ENCODE peak calls at places on chromosomes 6 and 20, in eight cellular contexts. One of them, this sample, is unnamed.

GRCh38 chr6:10749734-10750133 is 2.1 kb downstream of the TMEM14B start:
- DNase-seq in fibroblast of pulmonary artery: no peak
- DNase-seq in posterior cingulate gyrus: no peak
- DNase-seq in activated CD8-positive, alpha-beta memory T cell treated with anti-CD3 and anti-CD28 coated beads for 1 hour: no peak
- DNase-seq in T-helper 22 cell: no peak
- DNase-seq in MCF 10A: no peak
- DNase-seq in COR-L47: no peak
- DNase-seq in LoVo: no peak
- DNase-seq in this sample: no peak

GRCh38 chr20:5474646-5475550 is 158.1 kb upstream of the PROKR2 start:
- DNase-seq in COR-L47: no peak
- DNase-seq in posterior cingulate gyrus: no peak
- DNase-seq in MCF 10A: no peak
- DNase-seq in fibroblast of pulmonary artery: no peak
- DNase-seq in LoVo: no peak
- DNase-seq in T-helper 22 cell: no peak
- DNase-seq in activated CD8-positive, alpha-beta memory T cell treated with anti-CD3 and anti-CD28 coated beads for 1 hour: no peak
- DNase-seq in this sample: no peak

GRCh38 chr6:136338486-136338885 is 48.8 kb upstream of the BCLAF1 start:
- DNase-seq in COR-L47: no peak
- DNase-seq in LoVo: no peak
- DNase-seq in MCF 10A: no peak
- DNase-seq in T-helper 22 cell: no peak
- DNase-seq in activated CD8-positive, alpha-beta memory T cell treated with anti-CD3 and anti-CD28 coated beads for 1 hour: no peak
- DNase-seq in posterior cingulate gyrus: no peak
- DNase-seq in fibroblast of pulmonary artery: no peak
- DNase-seq in this sample: no peak

GRCh38 chr6:104638841-104639290 is 220.9 kb downstream of the HACE1 start:
- DNase-seq in COR-L47: no peak
- DNase-seq in T-helper 22 cell: no peak
- DNase-seq in fibroblast of pulmonary artery: peak
- DNase-seq in LoVo: no peak
- DNase-seq in posterior cingulate gyrus: no peak
- DNase-seq in MCF 10A: peak
- DNase-seq in activated CD8-positive, alpha-beta memory T cell treated with anti-CD3 and anti-CD28 coated beads for 1 hour: no peak
- DNase-seq in this sample: no peak

GRCh38 chr6:25369450-25370086 is 90.4 kb downstream of the CARMIL1 start:
- DNase-seq in COR-L47: no peak
- DNase-seq in LoVo: peak
- DNase-seq in activated CD8-positive, alpha-beta memory T cell treated with anti-CD3 and anti-CD28 coated beads for 1 hour: no peak
- DNase-seq in T-helper 22 cell: no peak
- DNase-seq in fibroblast of pulmonary artery: peak
- DNase-seq in MCF 10A: peak
- DNase-seq in posterior cingulate gyrus: no peak
- DNase-seq in this sample: no peak

GRCh38 chr20:9699181-9699580 is 139.7 kb downstream of the PAK5 start:
- DNase-seq in LoVo: no peak
- DNase-seq in activated CD8-positive, alpha-beta memory T cell treated with anti-CD3 and anti-CD28 coated beads for 1 hour: no peak
- DNase-seq in COR-L47: no peak
- DNase-seq in T-helper 22 cell: no peak
- DNase-seq in MCF 10A: peak
- DNase-seq in fibroblast of pulmonary artery: no peak
- DNase-seq in posterior cingulate gyrus: no peak
- DNase-seq in this sample: no peak

GRCh38 chr20:18879262-18879661 is 65.7 kb downstream of the SCP2D1 start:
- DNase-seq in T-helper 22 cell: no peak
- DNase-seq in activated CD8-positive, alpha-beta memory T cell treated with anti-CD3 and anti-CD28 coated beads for 1 hour: no peak
- DNase-seq in fibroblast of pulmonary artery: no peak
- DNase-seq in MCF 10A: peak
- DNase-seq in posterior cingulate gyrus: no peak
- DNase-seq in LoVo: peak
- DNase-seq in COR-L47: peak
- DNase-seq in this sample: no peak

GRCh38 chr20:59518881-59519706 is 85.2 kb upstream of the PHACTR3 start:
- DNase-seq in fibroblast of pulmonary artery: peak
- DNase-seq in T-helper 22 cell: no peak
- DNase-seq in LoVo: peak
- DNase-seq in posterior cingulate gyrus: peak
- DNase-seq in COR-L47: peak
- DNase-seq in MCF 10A: peak
- DNase-seq in activated CD8-positive, alpha-beta memory T cell treated with anti-CD3 and anti-CD28 coated beads for 1 hour: no peak
- DNase-seq in this sample: no peak

GRCh38 chr6:126527016-126527606 is 187.2 kb downstream of the CENPW start:
- DNase-seq in COR-L47: no peak
- DNase-seq in activated CD8-positive, alpha-beta memory T cell treated with anti-CD3 and anti-CD28 coated beads for 1 hour: no peak
- DNase-seq in MCF 10A: no peak
- DNase-seq in LoVo: no peak
- DNase-seq in posterior cingulate gyrus: no peak
- DNase-seq in T-helper 22 cell: no peak
- DNase-seq in fibroblast of pulmonary artery: no peak
- DNase-seq in this sample: no peak

GRCh38 chr6:161080263-161080970 is 88.8 kb downstream of the MAP3K4 start:
- DNase-seq in T-helper 22 cell: no peak
- DNase-seq in posterior cingulate gyrus: no peak
- DNase-seq in MCF 10A: no peak
- DNase-seq in fibroblast of pulmonary artery: no peak
- DNase-seq in LoVo: no peak
- DNase-seq in COR-L47: no peak
- DNase-seq in activated CD8-positive, alpha-beta memory T cell treated with anti-CD3 and anti-CD28 coated beads for 1 hour: no peak
- DNase-seq in this sample: no peak

GRCh38 chr6:49849121-49849907 is 17.0 kb downstream of the CRISP1 start:
- DNase-seq in fibroblast of pulmonary artery: peak
- DNase-seq in MCF 10A: peak
- DNase-seq in activated CD8-positive, alpha-beta memory T cell treated with anti-CD3 and anti-CD28 coated beads for 1 hour: no peak
- DNase-seq in COR-L47: peak
- DNase-seq in T-helper 22 cell: no peak
- DNase-seq in LoVo: peak
- DNase-seq in posterior cingulate gyrus: no peak
- DNase-seq in this sample: no peak

GRCh38 chr6:124741341-124741740 is 220.9 kb upstream of the RNF217 start:
- DNase-seq in fibroblast of pulmonary artery: no peak
- DNase-seq in LoVo: no peak
- DNase-seq in activated CD8-positive, alpha-beta memory T cell treated with anti-CD3 and anti-CD28 coated beads for 1 hour: no peak
- DNase-seq in COR-L47: no peak
- DNase-seq in MCF 10A: no peak
- DNase-seq in posterior cingulate gyrus: no peak
- DNase-seq in T-helper 22 cell: no peak
- DNase-seq in this sample: no peak

GRCh38 chr6:2990179-2990931 is 9.3 kb upstream of the NQO2 start:
- DNase-seq in posterior cingulate gyrus: peak
- DNase-seq in MCF 10A: peak
- DNase-seq in activated CD8-positive, alpha-beta memory T cell treated with anti-CD3 and anti-CD28 coated beads for 1 hour: no peak
- DNase-seq in COR-L47: no peak
- DNase-seq in fibroblast of pulmonary artery: peak
- DNase-seq in T-helper 22 cell: no peak
- DNase-seq in LoVo: peak
- DNase-seq in this sample: no peak

GRCh38 chr6:35251949-35252348 is 7.6 kb upstream of the ZNF76 start:
- DNase-seq in MCF 10A: no peak
- DNase-seq in posterior cingulate gyrus: no peak
- DNase-seq in LoVo: no peak
- DNase-seq in fibroblast of pulmonary artery: no peak
- DNase-seq in activated CD8-positive, alpha-beta memory T cell treated with anti-CD3 and anti-CD28 coated beads for 1 hour: no peak
- DNase-seq in COR-L47: no peak
- DNase-seq in T-helper 22 cell: no peak
- DNase-seq in this sample: no peak

GRCh38 chr6:19691465-19692167 is 145.6 kb upstream of the ID4 start:
- DNase-seq in MCF 10A: no peak
- DNase-seq in posterior cingulate gyrus: peak
- DNase-seq in fibroblast of pulmonary artery: peak
- DNase-seq in LoVo: no peak
- DNase-seq in COR-L47: no peak
- DNase-seq in T-helper 22 cell: no peak
- DNase-seq in activated CD8-positive, alpha-beta memory T cell treated with anti-CD3 and anti-CD28 coated beads for 1 hour: no peak
- DNase-seq in this sample: no peak

GRCh38 chr6:73867411-73867810 is 171.4 kb downstream of the CD109 start:
- DNase-seq in COR-L47: no peak
- DNase-seq in T-helper 22 cell: no peak
- DNase-seq in MCF 10A: no peak
- DNase-seq in posterior cingulate gyrus: no peak
- DNase-seq in activated CD8-positive, alpha-beta memory T cell treated with anti-CD3 and anti-CD28 coated beads for 1 hour: no peak
- DNase-seq in LoVo: no peak
- DNase-seq in fibroblast of pulmonary artery: no peak
- DNase-seq in this sample: no peak

GRCh38 chr20:11451793-11452291 is 465.9 kb upstream of the BTBD3 start:
- DNase-seq in fibroblast of pulmonary artery: peak
- DNase-seq in T-helper 22 cell: no peak
- DNase-seq in activated CD8-positive, alpha-beta memory T cell treated with anti-CD3 and anti-CD28 coated beads for 1 hour: no peak
- DNase-seq in posterior cingulate gyrus: no peak
- DNase-seq in COR-L47: no peak
- DNase-seq in MCF 10A: no peak
- DNase-seq in LoVo: no peak
- DNase-seq in this sample: no peak

GRCh38 chr6:106568518-106568917 is 60.8 kb downstream of the RTN4IP1 start:
- DNase-seq in fibroblast of pulmonary artery: no peak
- DNase-seq in posterior cingulate gyrus: no peak
- DNase-seq in T-helper 22 cell: no peak
- DNase-seq in COR-L47: no peak
- DNase-seq in MCF 10A: no peak
- DNase-seq in activated CD8-positive, alpha-beta memory T cell treated with anti-CD3 and anti-CD28 coated beads for 1 hour: no peak
- DNase-seq in LoVo: no peak
- DNase-seq in this sample: no peak

GRCh38 chr6:22082278-22082677 is 214.6 kb downstream of the PRL start:
- DNase-seq in fibroblast of pulmonary artery: peak
- DNase-seq in posterior cingulate gyrus: no peak
- DNase-seq in LoVo: no peak
- DNase-seq in MCF 10A: no peak
- DNase-seq in COR-L47: no peak
- DNase-seq in activated CD8-positive, alpha-beta memory T cell treated with anti-CD3 and anti-CD28 coated beads for 1 hour: no peak
- DNase-seq in T-helper 22 cell: no peak
- DNase-seq in this sample: no peak

GRCh38 chr6:21634582-21634981 is 41.0 kb downstream of the SOX4 start:
- DNase-seq in activated CD8-positive, alpha-beta memory T cell treated with anti-CD3 and anti-CD28 coated beads for 1 hour: no peak
- DNase-seq in fibroblast of pulmonary artery: peak
- DNase-seq in LoVo: no peak
- DNase-seq in MCF 10A: peak
- DNase-seq in posterior cingulate gyrus: no peak
- DNase-seq in COR-L47: no peak
- DNase-seq in T-helper 22 cell: no peak
- DNase-seq in this sample: no peak

GRCh38 chr6:169857343-169858292 is 106.2 kb downstream of the ERMARD start:
- DNase-seq in activated CD8-positive, alpha-beta memory T cell treated with anti-CD3 and anti-CD28 coated beads for 1 hour: no peak
- DNase-seq in T-helper 22 cell: no peak
- DNase-seq in COR-L47: no peak
- DNase-seq in MCF 10A: no peak
- DNase-seq in posterior cingulate gyrus: no peak
- DNase-seq in LoVo: no peak
- DNase-seq in fibroblast of pulmonary artery: no peak
- DNase-seq in this sample: no peak